ENCODE peak calls at places on chromosomes 7 and 10, in five cellular contexts. V is NCI-H2029 treated with DMSO at 0.1 percent for 48 hours; I is NT2/D1; O is activated gamma-delta T cell treated with anti-CD3 and anti-CD28 coated beads, Interleukin-2, amount 50 U/mL, for 16 hours; Q is EL. X is an unnamed sample.

GRCh38 chr7:158733762-158734494 is 29.3 kb upstream of the NCAPG2 start:
- DNase-seq in I (no peak), Q (no peak), V (no peak), O (no peak), X (no peak)

GRCh38 chr7:131649879-131650278 is 93.5 kb upstream of the PODXL start:
- DNase-seq in Q (no peak), V (no peak), O (no peak), I (no peak), X (no peak)

GRCh38 chr10:77156406-77156879 is 481.2 kb downstream of the KCNMA1 start:
- DNase-seq in Q (peak), I (no peak), V (no peak), O (no peak), X (no peak)

GRCh38 chr7:50206521-50207250 is 97.8 kb upstream of the IKZF1 start:
- DNase-seq in O (peak), I (no peak), V (no peak), Q (no peak), X (peak)

GRCh38 chr10:19921300-19922140 is 105.3 kb downstream of the PLXDC2 start:
- DNase-seq in Q (no peak), I (no peak), O (no peak), V (no peak), X (no peak)

GRCh38 chr10:46536781-46537180 is 19.7 kb downstream of the GPRIN2 start:
- DNase-seq in I (no peak), V (no peak), O (no peak), Q (no peak), X (no peak)

GRCh38 chr10:34526186-34526585 is 288.9 kb downstream of the PARD3 start:
- DNase-seq in I (no peak), V (no peak), Q (peak), O (no peak), X (no peak)

GRCh38 chr10:79412516-79412915 is 32.9 kb downstream of the ZCCHC24 start:
- DNase-seq in I (no peak), O (no peak), V (no peak), Q (no peak), X (no peak)

GRCh38 chr7:42605381-42605780 is 306.5 kb downstream of the C7orf25 start:
- DNase-seq in I (no peak), O (no peak), Q (no peak), V (no peak), X (no peak)

GRCh38 chr7:98251251-98251843 is 685 bp downstream of the TECPR1 start:
- DNase-seq in Q (no peak), I (no peak), O (peak), V (peak), X (no peak)

GRCh38 chr10:91389636-91390512 is 20.3 kb upstream of the HECTD2 start:
- DNase-seq in V (peak), Q (peak), I (no peak), O (no peak), X (no peak)

GRCh38 chr10:130751851-130752250 is 559.7 kb downstream of the TCERG1L start:
- DNase-seq in Q (no peak), O (no peak), I (no peak), V (no peak), X (no peak)

GRCh38 chr10:61993676-61994401 is 92.3 kb downstream of the ARID5B start:
- DNase-seq in Q (no peak), O (no peak), I (no peak), V (no peak), X (no peak)

GRCh38 chr10:43760514-43760913 is 111.8 kb upstream of the ZNF32 start:
- DNase-seq in Q (no peak), V (no peak), O (no peak), I (no peak), X (no peak)

GRCh38 chr7:99244942-99245341 is 27.7 kb upstream of the MYH16 start:
- DNase-seq in Q (peak), O (no peak), I (no peak), V (no peak), X (no peak)

GRCh38 chr10:75209325-75210192 is 1.0 kb upstream of the VDAC2 start:
- DNase-seq in I (no peak), Q (peak), O (peak), V (no peak), X (peak)

GRCh38 chr7:158730383-158731055 is 25.9 kb upstream of the NCAPG2 start:
- DNase-seq in V (no peak), I (no peak), Q (no peak), O (no peak), X (no peak)

GRCh38 chr10:94066411-94066810 is 72.7 kb downstream of the PLCE1 start:
- DNase-seq in V (no peak), Q (peak), I (no peak), O (no peak), X (no peak)

GRCh38 chr10:124685251-124685650 is 58.9 kb downstream of the FAM53B start:
- DNase-seq in I (no peak), V (no peak), Q (no peak), O (no peak), X (no peak)

GRCh38 chr7:87831127-87831526 is 45.0 kb downstream of the SLC25A40 start:
- DNase-seq in O (no peak), I (no peak), V (no peak), Q (no peak), X (no peak)

GRCh38 chr7:32921896-32922295 is 30.3 kb upstream of the KBTBD2 start:
- DNase-seq in Q (peak), V (no peak), O (no peak), I (no peak), X (no peak)

GRCh38 chr7:24135003-24135817 is 148.8 kb upstream of the NPY start:
- DNase-seq in Q (no peak), I (no peak), O (no peak), V (no peak), X (no peak)